ENCODE peak calls at places on chromosomes 13 and 19, in ten cellular contexts. D is mesendoderm; F is PC-3; A is NCI-H2029; E is central memory CD8-positive, alpha-beta T cell; L is SHP77; N is EH; Z is NCI-H1417; R is nucleus accumbens; W is HS-5. P is an unnamed sample.
A peak's percentile ranks its signal among the peaks of the same experiment; 100 is the strongest.

GRCh38 chr19:35139618-35139943 is 957 bp downstream of the FXYD1 start:
- DNase-seq in D (no peak), F (no peak), A (no peak), E (no peak), L (no peak), N (no peak), Z (no peak), R (no peak), W (no peak), P (no peak)

GRCh38 chr19:8109455-8109854 is 39.9 kb downstream of the FBN3 start:
- DNase-seq in D (no peak), F (no peak), A (no peak), E (no peak), L (no peak), N (no peak), Z (no peak), R (no peak), W (no peak), P (no peak)

GRCh38 chr19:32254128-32254527 is 91.3 kb upstream of the ZNF507 start:
- DNase-seq in D (no peak), F (no peak), A (no peak), E (no peak), L (no peak), N (no peak), Z (no peak), R (no peak), W (no peak), P (no peak)

GRCh38 chr19:13848811-13849241 is 28.1 kb upstream of the NANOS3 start:
- DNase-seq in D (peak; percentile 72), F (peak; percentile 25), A (no peak), E (no peak), L (no peak), N (no peak), Z (no peak), R (no peak), W (no peak), P (no peak)

GRCh38 chr13:45121421-45121820 is 1.1 kb downstream of the GTF2F2 start:
- DNase-seq in D (peak; percentile 53), F (peak; percentile 30), A (no peak), E (no peak), L (no peak), N (peak; percentile 31), Z (peak; percentile 39), R (no peak), W (no peak), P (no peak)

GRCh38 chr13:50678464-50679162 is 164.9 kb downstream of the DLEU7 start:
- DNase-seq in D (no peak), F (peak; percentile 52), A (no peak), E (no peak), L (no peak), N (peak; percentile 93), Z (no peak), R (no peak), W (peak; percentile 58), P (no peak)

GRCh38 chr13:18992791-18993190 is 188.8 kb downstream of the TUBA3C start:
- DNase-seq in D (no peak), F (no peak), A (no peak), E (no peak), L (no peak), N (no peak), Z (no peak), R (no peak), W (no peak), P (no peak)

GRCh38 chr19:14577264-14577663 is 5.4 kb upstream of the NDUFB7 start:
- DNase-seq in D (no peak), F (no peak), A (no peak), E (no peak), L (no peak), N (no peak), Z (no peak), R (no peak), W (no peak), P (no peak)

GRCh38 chr19:32858559-32858958 is 11.0 kb downstream of the SLC7A9 start:
- DNase-seq in D (no peak), F (no peak), A (no peak), E (no peak), L (no peak), N (no peak), Z (no peak), R (no peak), W (no peak), P (no peak)

GRCh38 chr19:13954185-13954584 is 1.9 kb downstream of the DCAF15 start:
- DNase-seq in D (no peak), F (no peak), A (no peak), E (no peak), L (no peak), N (no peak), Z (no peak), R (no peak), W (no peak), P (no peak)

GRCh38 chr13:26653310-26653709 is 95.8 kb downstream of the WASF3 start:
- DNase-seq in D (no peak), F (no peak), A (no peak), E (no peak), L (no peak), N (peak; percentile 54), Z (no peak), R (no peak), W (no peak), P (no peak)

GRCh38 chr19:18660051-18660910 is 23.2 kb upstream of the CRTC1 start:
- DNase-seq in D (no peak), F (no peak), A (no peak), E (no peak), L (no peak), N (peak; percentile 76), Z (no peak), R (no peak), W (no peak), P (no peak)

GRCh38 chr13:23319915-23320224 is 113.6 kb downstream of the SACS start:
- DNase-seq in D (no peak), F (no peak), A (no peak), E (no peak), L (no peak), N (no peak), Z (no peak), R (no peak), W (no peak), P (no peak)

GRCh38 chr19:40335101-40335500 is 13.1 kb downstream of the C19orf47 start:
- DNase-seq in D (no peak), F (no peak), A (no peak), E (no peak), L (no peak), N (no peak), Z (no peak), R (no peak), W (no peak), P (no peak)

GRCh38 chr19:48926909-48927308 is 6.6 kb upstream of the DHDH start:
- DNase-seq in D (no peak), F (peak; percentile 95), A (no peak), E (no peak), L (no peak), N (peak; percentile 97), Z (peak; percentile 4), R (peak; percentile 36), W (peak; percentile 87), P (no peak)

GRCh38 chr13:42474954-42475353 is 99.0 kb upstream of the TNFSF11 start:
- DNase-seq in D (no peak), F (no peak), A (no peak), E (no peak), L (no peak), N (no peak), Z (no peak), R (no peak), W (no peak), P (no peak)

GRCh38 chr13:109348514-109349340 is 437.7 kb downstream of the IRS2 start:
- DNase-seq in D (no peak), F (peak; percentile 59), A (no peak), E (no peak), L (no peak), N (peak; percentile 84), Z (no peak), R (no peak), W (peak; percentile 24), P (no peak)

GRCh38 chr19:35251456-35251855 is 2.7 kb downstream of the LSR start:
- DNase-seq in D (no peak), F (no peak), A (no peak), E (no peak), L (no peak), N (no peak), Z (no peak), R (no peak), W (no peak), P (no peak)

GRCh38 chr19:33231511-33231910 is 5.9 kb upstream of the SLC7A10 start:
- DNase-seq in D (no peak), F (no peak), A (no peak), E (no peak), L (no peak), N (peak; percentile 57), Z (no peak), R (no peak), W (no peak), P (no peak)

GRCh38 chr19:28242317-28242927 is 970.5 kb downstream of the UQCRFS1 start:
- DNase-seq in D (peak; percentile 73), F (no peak), A (peak; percentile 23), E (no peak), L (peak; percentile 9), N (peak; percentile 2), Z (peak; percentile 34), R (peak; percentile 3), W (no peak), P (no peak)

GRCh38 chr19:45650722-45651121 is 11.5 kb upstream of the EML2 start:
- DNase-seq in D (no peak), F (no peak), A (no peak), E (no peak), L (no peak), N (no peak), Z (no peak), R (no peak), W (no peak), P (no peak)

GRCh38 chr19:39599116-39599515 is 3.2 kb upstream of the LGALS13 start:
- DNase-seq in D (peak; percentile 54), F (peak; percentile 24), A (no peak), E (no peak), L (no peak), N (peak; percentile 47), Z (no peak), R (no peak), W (no peak), P (no peak)

GRCh38 chr19:38070573-38070972 is 153.4 kb downstream of the DPF1 start:
- DNase-seq in D (no peak), F (peak; percentile 70), A (peak; percentile 46), E (no peak), L (peak; percentile 51), N (peak; percentile 75), Z (no peak), R (no peak), W (no peak), P (no peak)

GRCh38 chr19:45558399-45558878 is 26.2 kb downstream of the OPA3 start:
- DNase-seq in D (peak; percentile 83), F (peak; percentile 67), A (no peak), E (peak; percentile 55), L (peak; percentile 46), N (peak; percentile 56), Z (peak; percentile 5), R (peak; percentile 48), W (no peak), P (no peak)

P was measured in activated gamma-delta T cell.